ENCODE peak calls at places on chromosomes 4 and X, in seven cellular contexts. B, R, S, P, V, G and J are unnamed samples.
A peak's percentile ranks its signal among the peaks of the same experiment; 100 is the strongest.

GRCh38 chr4:38449506-38450174 is 214.4 kb upstream of the KLF3 start:
- DNase-seq in R (no peak), B (no peak), G (no peak), V (no peak), S (no peak), P (no peak), J (no peak)

GRCh38 chrX:17597836-17598434 is 139.4 kb upstream of the SCML1 start:
- DNase-seq in B (no peak), P (peak; percentile 60), S (no peak), V (no peak), R (no peak), G (no peak), J (no peak)

GRCh38 chr4:186819357-186820086 is 95.9 kb upstream of the FAT1 start:
- DNase-seq in R (no peak), P (peak; percentile 23), G (no peak), S (no peak), V (no peak), B (no peak), J (no peak)

GRCh38 chrX:23327104-23327503 is 7.5 kb upstream of the PTCHD1 start:
- DNase-seq in B (no peak), R (no peak), V (no peak), G (no peak), P (no peak), S (no peak), J (no peak)

GRCh38 chr4:6926681-6927478 is 17.3 kb downstream of the TBC1D14 start:
- DNase-seq in P (no peak), S (peak; percentile 37), V (peak; percentile 30), B (peak; percentile 58), R (no peak), G (no peak), J (no peak)

GRCh38 chr4:85149656-85150055 is 183.2 kb upstream of the WDFY3 start:
- DNase-seq in V (no peak), G (no peak), P (peak; percentile 32), R (no peak), B (no peak), S (no peak), J (no peak)

GRCh38 chrX:119398974-119399771 is at the start of gene SLC25A43:
- DNase-seq in B (peak; percentile 21), G (no peak), S (peak; percentile 16), V (peak; percentile 33), R (no peak), P (peak; percentile 43), J (no peak)

GRCh38 chr4:60039908-60040307 is 1160.2 kb upstream of the ADGRL3 start:
- DNase-seq in R (no peak), G (no peak), B (no peak), S (no peak), V (no peak), P (no peak), J (no peak)